ENCODE peak calls at places on chromosomes 16 and 17, in four cellular contexts. N is COR-L47, C is upper lobe of right lung, S is PC-3. B is an unnamed sample.

GRCh38 chr17:50221500-50222480 is 20.4 kb upstream of the COL1A1 start:
- DNase-seq in N (no peak), C (peak; percentile 93), S (peak; percentile 58), B (no peak)

GRCh38 chr16:80718480-80719220 is 85.7 kb downstream of the CDYL2 start:
- DNase-seq in N (no peak), C (no peak), S (peak; percentile 93), B (no peak)

GRCh38 chr16:54331241-54332002 is 44.8 kb upstream of the IRX3 start:
- DNase-seq in N (no peak), C (no peak), S (no peak), B (no peak)

GRCh38 chr16:84538441-84538840 is 34.0 kb upstream of the MEAK7 start:
- DNase-seq in N (no peak), C (no peak), S (no peak), B (no peak)

GRCh38 chr16:51392651-51393187 is 241.6 kb upstream of the SALL1 start:
- DNase-seq in N (no peak), C (no peak), S (no peak), B (no peak)

GRCh38 chr17:43670645-43671074 is 8.9 kb upstream of the MEOX1 start:
- DNase-seq in N (no peak), C (no peak), S (no peak), B (no peak)

GRCh38 chr16:30874244-30874820 is 19.5 kb downstream of the BCL7C start:
- DNase-seq in N (no peak), C (no peak), S (no peak), B (no peak)

GRCh38 chr16:3876695-3877094 is 3.8 kb downstream of the CREBBP start:
- DNase-seq in N (no peak), C (no peak), S (no peak), B (no peak)

GRCh38 chr17:77385750-77386501 is 245.2 kb downstream of the SEC14L1 start:
- DNase-seq in N (no peak), C (peak; percentile 82), S (no peak), B (no peak)